ENCODE peak calls at places on chromosomes 4 and X, in six cellular contexts. B is ecto neural progenitor cell, F is mesendoderm, K is NCI-H1417, P is breast epithelium, N is fibroblast of pulmonary artery. W is an unnamed sample.

GRCh38 chr4:16617416-16617815 is 281.0 kb downstream of the LDB2 start:
- DNase-seq in B (no peak), F (no peak), K (no peak), P (no peak), N (peak; percentile 42), W (no peak)

GRCh38 chr4:42865572-42866189 is 26.8 kb upstream of the GRXCR1 start:
- DNase-seq in B (peak; percentile 55), F (peak; percentile 75), K (peak; percentile 78), P (no peak), N (peak; percentile 67), W (peak; percentile 14)

GRCh38 chr4:24210332-24210902 is 320.6 kb upstream of the PPARGC1A start:
- DNase-seq in B (no peak), F (no peak), K (no peak), P (no peak), N (peak; percentile 70), W (peak; percentile 57)

GRCh38 chr4:151753056-151753455 is 7.8 kb downstream of the GATB start:
- DNase-seq in B (no peak), F (peak; percentile 70), K (no peak), P (no peak), N (peak; percentile 33), W (no peak)

GRCh38 chrX:3697701-3698279 is 15.7 kb downstream of the PRKX start:
- DNase-seq in B (peak; percentile 59), F (peak; percentile 1), K (peak; percentile 78), P (peak; percentile 81), N (peak; percentile 49), W (no peak)

GRCh38 chr4:151641167-151641566 is 119.6 kb downstream of the GATB start:
- DNase-seq in B (no peak), F (no peak), K (no peak), P (no peak), N (peak; percentile 46), W (peak; percentile 64)

GRCh38 chr4:156437666-156438065 is 484.0 kb upstream of the CTSO start:
- DNase-seq in B (no peak), F (no peak), K (peak; percentile 31), P (no peak), N (no peak), W (no peak)

GRCh38 chrX:26914232-26914631 is 548.9 kb downstream of the PPP4R3C start:
- DNase-seq in B (no peak), F (no peak), K (no peak), P (no peak), N (no peak), W (no peak)

GRCh38 chrX:136030357-136031225 is 45.4 kb downstream of the SLC9A6 start:
- DNase-seq in B (no peak), F (no peak), K (no peak), P (no peak), N (peak; percentile 75), W (peak; percentile 40)

GRCh38 chr4:78551420-78552351 is at the start of gene ANXA3:
- DNase-seq in B (peak; percentile 72), F (peak; percentile 86), K (peak; percentile 62), P (peak; percentile 68), N (no peak), W (no peak)

GRCh38 chr4:106607566-106607965 is 239.0 kb upstream of the GIMD1 start:
- DNase-seq in B (no peak), F (no peak), K (no peak), P (no peak), N (no peak), W (no peak)

GRCh38 chr4:127771535-127772275 is 10.4 kb upstream of the HSPA4L start:
- DNase-seq in B (no peak), F (no peak), K (peak; percentile 33), P (no peak), N (no peak), W (no peak)

GRCh38 chr4:2290488-2290887 is 28.6 kb upstream of the MXD4 start:
- DNase-seq in B (peak; percentile 43), F (no peak), K (peak; percentile 19), P (no peak), N (no peak), W (no peak)

GRCh38 chr4:80240976-80241375 is 25.5 kb upstream of the FGF5 start:
- DNase-seq in B (no peak), F (no peak), K (peak; percentile 54), P (no peak), N (no peak), W (peak; percentile 64)

GRCh38 chrX:136691028-136691809 is 43.3 kb downstream of the CD40LG start:
- DNase-seq in B (no peak), F (no peak), K (no peak), P (no peak), N (no peak), W (no peak)